ENCODE peak calls at places on chromosome 9, in four cellular contexts. R is Ammon's horn, Q is GM19239, S is stomach. J is an unnamed sample.

GRCh38 chr9:102728946-102729345 is 266.2 kb upstream of the CYLC2 start:
- DNase-seq in R (no peak), Q (no peak), S (no peak), J (no peak)

GRCh38 chr9:79577969-79578723 is 6.4 kb downstream of the TLE4 start:
- DNase-seq in R (no peak), Q (no peak), S (no peak), J (no peak)

GRCh38 chr9:108019821-108020220 is 530.3 kb upstream of the KLF4 start:
- DNase-seq in R (no peak), Q (no peak), S (no peak), J (no peak)

GRCh38 chr9:121298689-121299112 is 30.7 kb downstream of the GSN start:
- DNase-seq in R (no peak), Q (no peak), S (no peak), J (no peak)

GRCh38 chr9:94145640-94146039 is 61.4 kb downstream of the PTPDC1 start:
- DNase-seq in R (no peak), Q (no peak), S (no peak), J (no peak)

GRCh38 chr9:114551750-114552685 is 35.6 kb upstream of the ATP6V1G1 start:
- DNase-seq in R (no peak), Q (no peak), S (no peak), J (no peak)

GRCh38 chr9:124139001-124139400 is 118.7 kb upstream of the NEK6 start:
- DNase-seq in R (no peak), Q (no peak), S (no peak), J (no peak)

GRCh38 chr9:132997591-132997990 is 19.1 kb downstream of the GFI1B start:
- DNase-seq in R (no peak), Q (no peak), S (no peak), J (no peak)

GRCh38 chr9:75892168-75892901 is 1.9 kb downstream of the PCSK5 start:
- DNase-seq in R (peak), Q (no peak), S (no peak), J (no peak)

GRCh38 chr9:22623236-22623635 is 176.6 kb downstream of the DMRTA1 start:
- DNase-seq in R (no peak), Q (no peak), S (no peak), J (no peak)

GRCh38 chr9:137301086-137301947 is 754 bp downstream of the NRARP start:
- DNase-seq in R (no peak), Q (no peak), S (peak), J (peak)

GRCh38 chr9:112247090-112247489 is 72.0 kb upstream of the SUSD1 start:
- DNase-seq in R (no peak), Q (no peak), S (no peak), J (no peak)

GRCh38 chr9:79357620-79358019 is 214.1 kb upstream of the TLE4 start:
- DNase-seq in R (peak), Q (no peak), S (no peak), J (no peak)

J was measured in DMS79 treated with DMSO at 0.1 percent for 48 hours.